ENCODE peak calls at places on chromosomes 13 and 19, in five cellular contexts. Q, W, F, C and H are unnamed samples. For H3K4me1 and H3K36me3, the result is how much of the 10 kb centered on the place peaks cover.

GRCh38 chr19:49421878-49422202 is 1.4 kb downstream of the PTH2 start:
- DNase-seq in Q (no peak), W (no peak), F (no peak), C (no peak), H (no peak)

GRCh38 chr19:17500447-17501198 is 10.8 kb upstream of the PGLS start:
- DNase-seq in Q (no peak), W (no peak), F (no peak), C (no peak), H (no peak)

GRCh38 chr13:105090244-105090643 is 1445.2 kb downstream of the EFNB2 start:
- DNase-seq in Q (no peak), W (no peak), F (no peak), C (no peak), H (no peak)

GRCh38 chr19:7547153-7547552 is 11.6 kb downstream of the PNPLA6 start:
- DNase-seq in Q (no peak), W (no peak), F (no peak), C (no peak), H (no peak)

GRCh38 chr13:47897411-47898050 is 103.5 kb downstream of the SUCLA2 start:
- DNase-seq in Q (no peak), W (no peak), F (no peak), C (no peak), H (no peak)

GRCh38 chr13:106232680-106233079 is 302.8 kb downstream of the EFNB2 start:
- DNase-seq in Q (no peak), W (no peak), F (no peak), C (no peak), H (no peak)

GRCh38 chr13:106678646-106679045 is 110.7 kb upstream of the ARGLU1 start:
- DNase-seq in Q (no peak), W (no peak), F (no peak), C (no peak), H (no peak)

GRCh38 chr19:54541712-54542111 is 31.9 kb upstream of the LILRA2 start:
- DNase-seq in Q (no peak), W (no peak), F (no peak), C (no peak), H (no peak)

GRCh38 chr13:42396501-42396900 is 124.5 kb downstream of the AKAP11 start:
- DNase-seq in Q (no peak), W (no peak), F (no peak), C (no peak), H (peak)

GRCh38 chr13:54029226-54029625 is 1000.6 kb downstream of the OLFM4 start:
- DNase-seq in Q (no peak), W (no peak), F (no peak), C (no peak), H (no peak)

GRCh38 chr13:25232937-25233515 is 54.3 kb downstream of the MTMR6 start:
- DNase-seq in Q (no peak), W (no peak), F (no peak), C (peak), H (no peak)

GRCh38 chr13:52862358-52863206 is 14.1 kb upstream of the PCDH8 start:
- DNase-seq in Q (peak), W (no peak), F (no peak), C (no peak), H (no peak)

GRCh38 chr13:101308247-101309013 is 107.9 kb downstream of the NALCN start:
- DNase-seq in Q (no peak), W (no peak), F (no peak), C (no peak), H (no peak)

GRCh38 chr13:32191452-32191998 is 123.6 kb downstream of the ZAR1L start:
- DNase-seq in Q (no peak), W (no peak), F (no peak), C (no peak), H (no peak)

GRCh38 chr13:27465611-27466010 is 15.2 kb upstream of the MTIF3 start:
- DNase-seq in Q (no peak), W (no peak), F (no peak), C (no peak), H (no peak)

GRCh38 chr19:52307275-52307674 is 10.3 kb downstream of the ZNF480 start:
- DNase-seq in Q (no peak), W (no peak), F (no peak), C (no peak), H (no peak)

GRCh38 chr19:10432736-10433130 is 12.4 kb downstream of the PDE4A start:
- DNase-seq in Q (no peak), W (no peak), F (no peak), C (no peak), H (no peak)

GRCh38 chr19:33390120-33390907 is 16.8 kb downstream of the CEBPG start:
- DNase-seq in Q (peak), W (peak), F (no peak), C (peak), H (peak)

GRCh38 chr19:17234911-17235617 is 9.0 kb downstream of the OCEL1 start:
- DNase-seq in Q (peak), W (no peak), F (no peak), C (peak), H (peak)

GRCh38 chr13:34701919-34702318 is 240.2 kb upstream of the NBEA start:
- DNase-seq in Q (no peak), W (no peak), F (no peak), C (no peak), H (no peak)

GRCh38 chr13:95512957-95513356 is 39.6 kb upstream of the CLDN10 start:
- DNase-seq in Q (no peak), W (no peak), F (no peak), C (no peak), H (no peak)

GRCh38 chr19:53422551-53422950 is 9.2 kb upstream of the ZNF761 start:
- DNase-seq in Q (no peak), W (no peak), F (no peak), C (no peak), H (no peak)

GRCh38 chr13:22861958-22862466 is 318.8 kb upstream of the SGCG start:
- DNase-seq in Q (no peak), W (no peak), F (no peak), C (no peak), H (no peak)

GRCh38 chr19:48913114-48913513 is 13.0 kb downstream of the NUCB1 start:
- DNase-seq in Q (no peak), W (no peak), F (no peak), C (no peak), H (no peak)

GRCh38 chr19:35955881-35956634 is 19.9 kb downstream of the LRFN3 start:
- DNase-seq in Q (no peak), W (no peak), F (no peak), C (no peak), H (no peak)

GRCh38 chr19:29939628-29940027 is 2.4 kb upstream of the URI1 start:
- DNase-seq in Q (no peak), W (no peak), F (no peak), C (no peak), H (no peak)
- H3K4me1 ChIP-seq in Q (under half), W (under half), F (under half), C (under half), H (under half)

DNA sequence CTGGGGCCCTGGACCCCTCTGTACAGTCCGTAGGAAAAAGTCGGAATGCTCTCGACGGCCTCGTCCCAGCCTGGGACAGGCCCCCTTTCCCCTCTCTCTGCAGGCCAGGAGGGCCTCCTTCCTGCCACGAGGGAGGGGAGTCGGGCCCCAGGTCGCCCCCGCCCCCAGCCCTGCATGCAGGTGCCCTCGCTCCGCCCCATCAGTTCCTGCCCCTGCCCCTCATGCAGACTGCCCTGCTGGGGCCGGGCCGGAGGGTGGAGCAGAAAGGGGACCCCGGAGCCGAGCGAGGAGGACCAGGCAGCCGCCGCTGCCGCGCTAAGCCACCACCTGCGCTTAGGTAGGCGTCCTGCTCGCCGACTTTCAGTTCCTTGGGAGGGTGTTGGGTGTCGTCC is 7.3 kb downstream of the LYL1 start:
- DNase-seq in Q (no peak), W (no peak), F (no peak), C (no peak), H (no peak)
- H3K4me3 ChIP-seq in Q (no peak), W (peak), F (no peak), C (no peak), H (peak)

GRCh38 chr19:15111758-15112157 is 4.6 kb downstream of the SYDE1 start:
- DNase-seq in Q (no peak), W (no peak), F (no peak), C (no peak), H (no peak)

GRCh38 chr19:15110418-15110815 is 3.2 kb downstream of the SYDE1 start:
- DNase-seq in Q (no peak), W (no peak), F (no peak), C (no peak), H (no peak)

GRCh38 chr19:15114153-15114540 is 6.9 kb downstream of the SYDE1 start:
- DNase-seq in Q (no peak), W (no peak), F (no peak), C (no peak), H (no peak)

GRCh38 chr19:15113245-15114152 is 6.3 kb downstream of the SYDE1 start:
- DNase-seq in Q (no peak), W (no peak), F (no peak), C (no peak), H (no peak)

DNA sequence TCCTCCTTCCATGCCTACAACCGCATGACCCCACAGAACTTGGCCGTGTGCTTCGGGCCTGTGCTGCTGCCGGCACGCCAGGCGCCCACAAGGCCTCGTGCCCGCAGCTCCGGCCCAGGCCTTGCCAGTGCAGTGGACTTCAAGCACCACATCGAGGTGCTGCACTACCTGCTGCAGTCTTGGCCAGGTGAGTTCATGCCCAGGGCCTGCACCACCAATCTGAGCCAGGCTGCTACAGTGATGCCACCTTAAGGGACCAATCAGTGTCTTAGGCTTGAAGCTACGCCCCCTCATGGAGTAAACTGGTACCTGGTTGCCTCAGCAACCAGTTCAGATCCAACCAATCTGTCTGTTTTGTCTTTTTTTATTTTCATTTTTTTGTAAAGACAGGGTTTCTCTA is 5.2 kb downstream of the SYDE1 start:
- DNase-seq in Q (no peak), W (no peak), F (no peak), C (no peak), H (no peak)
- H3K36me3 ChIP-seq in Q (under half), W (under half), F (under half), C (half or more), H (half or more)

GRCh38 chr19:4373601-4374441 is 26.5 kb downstream of the SH3GL1 start:
- DNase-seq in Q (no peak), W (no peak), F (no peak), C (peak), H (no peak)
- H3K4me1 ChIP-seq in Q (half or more), W (half or more), F (half or more), C (half or more), H (half or more)

GRCh38 chr19:5355693-5356092 is 15.1 kb upstream of the PTPRS start:
- DNase-seq in Q (no peak), W (no peak), F (no peak), C (no peak), H (no peak)
- H3K4me3 ChIP-seq in Q (no peak), W (no peak), F (no peak), C (no peak), H (no peak)

GRCh38 chr13:45966715-45967114 is 85.8 kb downstream of the ZC3H13 start:
- DNase-seq in Q (no peak), W (no peak), F (no peak), C (no peak), H (no peak)

DNA sequence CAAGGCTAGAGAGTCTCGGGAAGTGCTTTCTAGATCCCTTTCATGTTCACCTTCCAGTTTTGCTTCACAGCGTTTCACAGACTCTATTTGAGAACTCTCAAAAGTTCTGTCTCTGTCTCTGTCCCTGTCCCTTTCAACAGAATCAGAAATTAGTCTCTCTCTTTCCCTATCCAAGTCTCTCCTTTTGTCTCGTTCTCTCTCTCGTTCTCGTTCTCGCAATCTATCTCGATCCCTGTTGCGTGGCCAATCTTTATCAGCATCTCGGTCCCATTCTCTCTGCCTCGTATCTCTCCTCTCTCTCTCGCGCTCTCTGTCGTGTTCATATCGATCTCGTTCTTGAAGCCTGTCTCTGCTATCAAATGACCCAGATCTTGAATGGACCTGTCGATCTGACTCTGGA is 85.0 kb downstream of the ZC3H13 start:
- DNase-seq in Q (no peak), W (no peak), F (no peak), C (no peak), H (no peak)
- H3K36me3 ChIP-seq in Q (under half), W (half or more), F (under half), C (half or more), H (half or more)

DNA sequence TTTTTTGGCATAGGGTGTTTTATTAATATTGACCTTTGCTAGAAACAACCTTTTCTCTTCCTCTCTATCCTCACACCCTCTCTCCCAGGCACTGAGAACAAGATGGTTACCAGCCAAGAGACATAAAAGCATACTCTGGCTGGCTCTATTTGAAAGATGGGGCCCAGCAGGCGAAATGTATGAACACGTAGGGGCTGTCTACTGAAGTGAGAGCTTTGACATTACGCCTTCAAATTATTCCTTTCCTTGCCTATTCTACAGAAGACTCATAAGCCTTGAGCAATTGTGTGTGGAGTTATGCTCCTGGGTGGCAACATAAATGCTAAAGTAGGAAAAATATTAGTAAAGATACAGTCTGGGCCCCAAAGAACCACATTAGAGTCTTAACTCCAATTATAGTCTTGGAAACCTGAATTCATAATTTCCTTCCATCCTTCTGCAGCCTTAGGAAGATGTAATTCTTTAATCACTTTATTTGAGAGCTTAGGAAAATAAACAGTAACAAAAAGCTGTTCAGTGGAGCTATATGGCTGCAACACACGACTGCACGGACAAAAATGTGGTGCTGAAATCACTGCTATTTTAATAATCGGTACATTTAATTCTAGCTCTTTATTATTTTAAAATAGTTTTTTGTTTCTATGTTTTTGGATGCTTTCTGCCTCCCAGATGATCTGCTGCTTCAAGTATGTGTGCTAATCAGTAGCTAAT is 122.3 kb upstream of the RNF113B start:
- DNase-seq in Q (no peak), W (no peak), F (no peak), C (peak), H (no peak)
- H3K4me1 ChIP-seq in Q (under half), W (under half), F (under half), C (under half), H (under half)

DNA sequence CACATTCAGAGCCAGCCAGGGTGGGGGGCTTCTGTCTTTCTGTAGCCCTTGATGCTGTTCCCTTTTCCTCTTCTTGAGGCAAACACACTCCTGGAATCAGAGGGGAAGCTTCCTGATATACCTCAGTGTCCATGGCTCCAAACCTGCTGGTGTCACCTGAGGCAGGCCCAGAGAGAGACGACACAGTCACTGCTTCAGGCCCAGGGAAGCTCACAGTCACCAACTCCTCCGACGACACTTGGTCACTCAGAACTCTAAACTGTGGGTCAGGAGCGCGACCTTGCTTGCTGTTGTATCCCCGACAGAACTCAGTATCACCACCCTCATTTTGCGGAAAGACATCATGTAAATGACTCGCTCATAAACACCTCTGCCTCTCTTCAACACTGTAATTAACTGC is 1.1 kb downstream of the ATP13A1 start:
- DNase-seq in Q (no peak), W (no peak), F (no peak), C (no peak), H (no peak)
- H3K4me3 ChIP-seq in Q (no peak), W (peak), F (peak), C (peak), H (peak)

DNA sequence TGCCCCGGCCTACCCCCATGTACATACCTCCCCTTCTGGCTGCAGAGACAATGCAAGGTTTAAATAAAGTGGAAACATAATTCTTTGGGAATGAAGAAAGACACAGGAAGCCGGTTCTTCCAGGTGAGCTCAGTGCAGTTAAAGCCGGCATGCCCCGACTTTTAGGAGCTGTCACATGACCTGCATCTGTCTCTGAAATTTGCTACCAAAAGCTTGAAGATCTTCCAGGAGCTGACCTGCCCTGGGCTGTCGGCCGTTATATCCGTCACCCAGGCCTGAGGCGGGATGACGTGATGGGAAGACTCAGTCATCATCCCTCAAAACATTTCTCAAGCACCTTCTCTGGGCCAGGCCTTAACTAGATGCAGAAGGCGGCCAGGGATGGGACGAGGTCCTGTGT is 10.3 kb downstream of the RAB8A start:
- DNase-seq in Q (no peak), W (no peak), F (no peak), C (no peak), H (no peak)
- H3K36me3 ChIP-seq in Q (under half), W (half or more), F (half or more), C (half or more), H (under half)

DNA sequence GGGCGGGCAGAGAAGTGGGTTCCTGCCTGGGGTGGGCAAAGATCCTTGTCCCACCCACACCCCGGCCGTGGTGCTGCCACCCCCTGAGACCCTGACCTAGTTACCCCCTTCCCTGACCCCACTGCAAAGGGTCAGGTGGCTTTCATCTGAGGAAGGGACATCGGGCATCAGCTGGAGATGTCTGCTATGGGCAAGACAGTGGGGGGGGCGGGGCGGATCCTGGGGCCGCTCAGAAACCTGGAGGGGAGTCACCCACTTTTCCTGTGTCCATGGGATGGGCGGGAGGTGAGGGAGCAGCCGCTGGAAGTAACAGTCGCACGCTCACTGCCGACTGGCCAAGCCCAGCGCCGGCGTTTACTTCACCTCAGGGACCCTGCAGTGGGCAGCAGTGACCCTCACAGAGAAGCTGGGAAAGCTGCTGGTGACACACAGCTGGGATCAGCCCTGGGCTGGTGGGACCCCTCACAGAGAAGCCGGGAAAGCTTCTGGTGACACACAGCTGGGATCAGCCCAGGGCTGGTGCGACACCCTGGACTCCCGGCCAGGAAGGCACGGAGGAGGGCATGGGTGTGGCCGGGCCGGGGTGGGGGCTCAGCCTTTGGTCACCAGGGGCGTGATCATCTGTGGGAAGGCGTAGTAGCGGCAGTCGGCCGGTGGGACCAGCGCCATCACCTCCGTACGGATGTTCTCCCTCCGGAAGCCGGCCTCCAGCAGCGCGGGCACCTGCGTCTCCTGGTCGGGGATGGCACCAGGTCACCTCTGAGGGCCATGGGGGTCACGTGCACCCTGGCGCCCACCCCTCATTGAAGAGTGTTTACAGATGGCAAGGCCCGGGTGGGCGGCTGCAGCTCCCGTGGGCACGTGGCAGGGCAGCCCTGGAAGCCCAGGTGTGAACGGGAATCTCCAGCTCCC is 4.3 kb downstream of the GAMT start:
- DNase-seq in Q (no peak), W (no peak), F (no peak), C (no peak), H (no peak)
- H3K4me1 ChIP-seq in Q (under half), W (under half), F (under half), C (under half), H (under half)